ENCODE peak calls at places on chromosome 1, in ten cellular contexts. One of them, this sample, is unnamed.

GRCh38 chr1:198696211-198696610 is 57.4 kb downstream of the PTPRC start:
- DNase-seq in kidney glomerular epithelial cell: no peak
- DNase-seq in cardiac muscle cell: no peak
- DNase-seq in A172: no peak
- DNase-seq in amniotic epithelial cell: no peak
- DNase-seq in CD8-positive, alpha-beta memory T cell: no peak
- DNase-seq in left kidney: no peak
- DNase-seq in fibroblast of mammary gland: no peak
- DNase-seq in COR-L47: no peak
- DNase-seq in fibroblast of the conjunctiva: no peak
- DNase-seq in this sample: no peak

GRCh38 chr1:244860914-244861610 is 3.3 kb downstream of the HNRNPU start:
- DNase-seq in cardiac muscle cell: no peak
- DNase-seq in fibroblast of mammary gland: no peak
- DNase-seq in fibroblast of the conjunctiva: no peak
- DNase-seq in left kidney: no peak
- DNase-seq in COR-L47: no peak
- DNase-seq in amniotic epithelial cell: no peak
- DNase-seq in CD8-positive, alpha-beta memory T cell: no peak
- DNase-seq in A172: no peak
- DNase-seq in kidney glomerular epithelial cell: no peak
- DNase-seq in this sample: no peak

GRCh38 chr1:96478228-96478627 is 243.4 kb upstream of the PTBP2 start:
- DNase-seq in fibroblast of the conjunctiva: no peak
- DNase-seq in A172: no peak
- DNase-seq in left kidney: no peak
- DNase-seq in fibroblast of mammary gland: no peak
- DNase-seq in CD8-positive, alpha-beta memory T cell: no peak
- DNase-seq in COR-L47: no peak
- DNase-seq in kidney glomerular epithelial cell: no peak
- DNase-seq in amniotic epithelial cell: no peak
- DNase-seq in cardiac muscle cell: no peak
- DNase-seq in this sample: no peak

GRCh38 chr1:85316324-85316723 is 39.9 kb upstream of the BCL10 start:
- DNase-seq in left kidney: no peak
- DNase-seq in A172: no peak
- DNase-seq in kidney glomerular epithelial cell: no peak
- DNase-seq in amniotic epithelial cell: no peak
- DNase-seq in COR-L47: peak
- DNase-seq in fibroblast of the conjunctiva: no peak
- DNase-seq in cardiac muscle cell: no peak
- DNase-seq in fibroblast of mammary gland: no peak
- DNase-seq in CD8-positive, alpha-beta memory T cell: no peak
- DNase-seq in this sample: no peak

GRCh38 chr1:50750021-50750619 is 209.9 kb downstream of the FAF1 start:
- DNase-seq in COR-L47: no peak
- DNase-seq in cardiac muscle cell: peak
- DNase-seq in fibroblast of the conjunctiva: peak
- DNase-seq in kidney glomerular epithelial cell: peak
- DNase-seq in amniotic epithelial cell: peak
- DNase-seq in left kidney: peak
- DNase-seq in fibroblast of mammary gland: peak
- DNase-seq in CD8-positive, alpha-beta memory T cell: no peak
- DNase-seq in A172: peak
- DNase-seq in this sample: peak

GRCh38 chr1:60415696-60416095 is 342.1 kb upstream of the C1orf87 start:
- DNase-seq in CD8-positive, alpha-beta memory T cell: no peak
- DNase-seq in fibroblast of mammary gland: no peak
- DNase-seq in amniotic epithelial cell: no peak
- DNase-seq in fibroblast of the conjunctiva: no peak
- DNase-seq in left kidney: no peak
- DNase-seq in A172: no peak
- DNase-seq in cardiac muscle cell: no peak
- DNase-seq in kidney glomerular epithelial cell: no peak
- DNase-seq in COR-L47: no peak
- DNase-seq in this sample: no peak

GRCh38 chr1:153827168-153827964 is 52.2 kb downstream of the SLC27A3 start:
- DNase-seq in A172: no peak
- DNase-seq in COR-L47: no peak
- DNase-seq in fibroblast of mammary gland: no peak
- DNase-seq in amniotic epithelial cell: peak
- DNase-seq in CD8-positive, alpha-beta memory T cell: no peak
- DNase-seq in cardiac muscle cell: no peak
- DNase-seq in left kidney: no peak
- DNase-seq in fibroblast of the conjunctiva: no peak
- DNase-seq in kidney glomerular epithelial cell: no peak
- DNase-seq in this sample: no peak

GRCh38 chr1:233569636-233570035 is 44.3 kb upstream of the KCNK1 start:
- DNase-seq in cardiac muscle cell: no peak
- DNase-seq in COR-L47: no peak
- DNase-seq in A172: no peak
- DNase-seq in amniotic epithelial cell: no peak
- DNase-seq in kidney glomerular epithelial cell: no peak
- DNase-seq in CD8-positive, alpha-beta memory T cell: no peak
- DNase-seq in fibroblast of mammary gland: peak
- DNase-seq in left kidney: no peak
- DNase-seq in fibroblast of the conjunctiva: no peak
- DNase-seq in this sample: no peak

GRCh38 chr1:200670215-200671118 is 760 bp upstream of the DDX59 start:
- DNase-seq in left kidney: peak
- DNase-seq in CD8-positive, alpha-beta memory T cell: no peak
- DNase-seq in fibroblast of the conjunctiva: peak
- DNase-seq in kidney glomerular epithelial cell: peak
- DNase-seq in fibroblast of mammary gland: peak
- DNase-seq in cardiac muscle cell: peak
- DNase-seq in A172: no peak
- DNase-seq in COR-L47: peak
- DNase-seq in amniotic epithelial cell: peak
- DNase-seq in this sample: peak

GRCh38 chr1:53337499-53337898 is 9.6 kb upstream of the LRP8 start:
- DNase-seq in COR-L47: no peak
- DNase-seq in kidney glomerular epithelial cell: no peak
- DNase-seq in CD8-positive, alpha-beta memory T cell: no peak
- DNase-seq in fibroblast of mammary gland: no peak
- DNase-seq in amniotic epithelial cell: no peak
- DNase-seq in fibroblast of the conjunctiva: no peak
- DNase-seq in A172: no peak
- DNase-seq in left kidney: no peak
- DNase-seq in cardiac muscle cell: no peak
- DNase-seq in this sample: no peak

GRCh38 chr1:201560328-201561194 is 21.6 kb downstream of the NAV1 start:
- DNase-seq in fibroblast of mammary gland: no peak
- DNase-seq in left kidney: no peak
- DNase-seq in cardiac muscle cell: no peak
- DNase-seq in fibroblast of the conjunctiva: no peak
- DNase-seq in CD8-positive, alpha-beta memory T cell: no peak
- DNase-seq in amniotic epithelial cell: no peak
- DNase-seq in COR-L47: no peak
- DNase-seq in kidney glomerular epithelial cell: no peak
- DNase-seq in A172: no peak
- DNase-seq in this sample: no peak

GRCh38 chr1:1230656-1231399 is 973 bp downstream of the SDF4 start:
- DNase-seq in COR-L47: no peak
- DNase-seq in CD8-positive, alpha-beta memory T cell: no peak
- DNase-seq in left kidney: peak
- DNase-seq in fibroblast of mammary gland: peak
- DNase-seq in kidney glomerular epithelial cell: peak
- DNase-seq in A172: peak
- DNase-seq in cardiac muscle cell: no peak
- DNase-seq in fibroblast of the conjunctiva: peak
- DNase-seq in amniotic epithelial cell: peak
- DNase-seq in this sample: no peak

GRCh38 chr1:2597441-2598328 is 11.1 kb downstream of the PRXL2B start:
- DNase-seq in left kidney: no peak
- DNase-seq in amniotic epithelial cell: no peak
- DNase-seq in kidney glomerular epithelial cell: no peak
- DNase-seq in fibroblast of the conjunctiva: no peak
- DNase-seq in A172: no peak
- DNase-seq in CD8-positive, alpha-beta memory T cell: no peak
- DNase-seq in COR-L47: no peak
- DNase-seq in fibroblast of mammary gland: no peak
- DNase-seq in cardiac muscle cell: no peak
- DNase-seq in this sample: no peak

GRCh38 chr1:231075020-231075419 is 35.0 kb upstream of the FAM89A start:
- DNase-seq in CD8-positive, alpha-beta memory T cell: no peak
- DNase-seq in fibroblast of mammary gland: no peak
- DNase-seq in cardiac muscle cell: no peak
- DNase-seq in fibroblast of the conjunctiva: no peak
- DNase-seq in left kidney: no peak
- DNase-seq in COR-L47: no peak
- DNase-seq in A172: no peak
- DNase-seq in amniotic epithelial cell: no peak
- DNase-seq in kidney glomerular epithelial cell: no peak
- DNase-seq in this sample: no peak

GRCh38 chr1:35377553-35377952 is 109.0 kb downstream of the ZMYM4 start:
- DNase-seq in cardiac muscle cell: no peak
- DNase-seq in fibroblast of the conjunctiva: no peak
- DNase-seq in left kidney: no peak
- DNase-seq in CD8-positive, alpha-beta memory T cell: no peak
- DNase-seq in fibroblast of mammary gland: peak
- DNase-seq in kidney glomerular epithelial cell: no peak
- DNase-seq in COR-L47: no peak
- DNase-seq in amniotic epithelial cell: peak
- DNase-seq in A172: no peak
- DNase-seq in this sample: no peak

GRCh38 chr1:209890606-209891330 is 47.2 kb upstream of the SYT14 start:
- DNase-seq in fibroblast of mammary gland: peak
- DNase-seq in left kidney: no peak
- DNase-seq in A172: peak
- DNase-seq in kidney glomerular epithelial cell: no peak
- DNase-seq in CD8-positive, alpha-beta memory T cell: no peak
- DNase-seq in fibroblast of the conjunctiva: no peak
- DNase-seq in amniotic epithelial cell: peak
- DNase-seq in COR-L47: no peak
- DNase-seq in cardiac muscle cell: no peak
- DNase-seq in this sample: no peak

GRCh38 chr1:79849388-79849787 is 842.9 kb upstream of the ADGRL4 start:
- DNase-seq in kidney glomerular epithelial cell: no peak
- DNase-seq in left kidney: no peak
- DNase-seq in cardiac muscle cell: no peak
- DNase-seq in fibroblast of mammary gland: no peak
- DNase-seq in fibroblast of the conjunctiva: no peak
- DNase-seq in A172: no peak
- DNase-seq in amniotic epithelial cell: no peak
- DNase-seq in COR-L47: no peak
- DNase-seq in CD8-positive, alpha-beta memory T cell: no peak
- DNase-seq in this sample: no peak

GRCh38 chr1:224168859-224169380 is 14.1 kb upstream of the DEGS1 start:
- DNase-seq in CD8-positive, alpha-beta memory T cell: no peak
- DNase-seq in amniotic epithelial cell: peak
- DNase-seq in kidney glomerular epithelial cell: no peak
- DNase-seq in fibroblast of the conjunctiva: peak
- DNase-seq in left kidney: no peak
- DNase-seq in COR-L47: no peak
- DNase-seq in A172: peak
- DNase-seq in cardiac muscle cell: no peak
- DNase-seq in fibroblast of mammary gland: peak
- DNase-seq in this sample: no peak

GRCh38 chr1:15833069-15833679 is 14.3 kb upstream of the SPEN start:
- DNase-seq in COR-L47: peak
- DNase-seq in fibroblast of the conjunctiva: no peak
- DNase-seq in fibroblast of mammary gland: peak
- DNase-seq in CD8-positive, alpha-beta memory T cell: peak
- DNase-seq in left kidney: no peak
- DNase-seq in amniotic epithelial cell: peak
- DNase-seq in A172: peak
- DNase-seq in cardiac muscle cell: no peak
- DNase-seq in kidney glomerular epithelial cell: no peak
- DNase-seq in this sample: peak